ENCODE peak calls at places on chromosome 18, in ten cellular contexts. One of them, this sample, is unnamed.
A peak's percentile ranks its signal among the peaks of the same experiment; 100 is the strongest.

GRCh38 chr18:49944681-49945080 is 131.3 kb upstream of the ACAA2 start:
- DNase-seq in adrenal gland: no peak
- DNase-seq in transverse colon: no peak
- DNase-seq in lung: no peak
- DNase-seq in uterus: no peak
- DNase-seq in breast epithelium: no peak
- DNase-seq in esophagus squamous epithelium: no peak
- DNase-seq in lower lobe of right lung: no peak
- DNase-seq in heart left ventricle: no peak
- DNase-seq in SK-N-SH: no peak
- DNase-seq in this sample: no peak

GRCh38 chr18:67783215-67783946 is 266.9 kb upstream of the DSEL start:
- DNase-seq in adrenal gland: no peak
- DNase-seq in transverse colon: no peak
- DNase-seq in lung: no peak
- DNase-seq in uterus: no peak
- DNase-seq in breast epithelium: no peak
- DNase-seq in esophagus squamous epithelium: no peak
- DNase-seq in lower lobe of right lung: no peak
- DNase-seq in heart left ventricle: no peak
- DNase-seq in SK-N-SH: no peak
- DNase-seq in this sample: no peak

GRCh38 chr18:24491882-24492281 is 31.4 kb downstream of the HRH4 start:
- DNase-seq in adrenal gland: no peak
- DNase-seq in transverse colon: peak; percentile 14
- DNase-seq in lung: no peak
- DNase-seq in uterus: no peak
- DNase-seq in breast epithelium: no peak
- DNase-seq in esophagus squamous epithelium: no peak
- DNase-seq in lower lobe of right lung: no peak
- DNase-seq in heart left ventricle: no peak
- DNase-seq in SK-N-SH: no peak
- DNase-seq in this sample: no peak

GRCh38 chr18:50126466-50126865 is 68.5 kb downstream of the MYO5B start:
- DNase-seq in adrenal gland: no peak
- DNase-seq in transverse colon: no peak
- DNase-seq in lung: no peak
- DNase-seq in uterus: no peak
- DNase-seq in breast epithelium: no peak
- DNase-seq in esophagus squamous epithelium: no peak
- DNase-seq in lower lobe of right lung: no peak
- DNase-seq in heart left ventricle: no peak
- DNase-seq in SK-N-SH: no peak
- DNase-seq in this sample: no peak

GRCh38 chr18:70329076-70329475 is 40.2 kb downstream of the SOCS6 start:
- DNase-seq in adrenal gland: no peak
- DNase-seq in transverse colon: no peak
- DNase-seq in lung: no peak
- DNase-seq in uterus: no peak
- DNase-seq in breast epithelium: no peak
- DNase-seq in esophagus squamous epithelium: no peak
- DNase-seq in lower lobe of right lung: no peak
- DNase-seq in heart left ventricle: no peak
- DNase-seq in SK-N-SH: no peak
- DNase-seq in this sample: no peak

GRCh38 chr18:32040936-32041335 is 22.3 kb downstream of the RNF125 start:
- DNase-seq in adrenal gland: no peak
- DNase-seq in transverse colon: peak; percentile 32
- DNase-seq in lung: no peak
- DNase-seq in uterus: no peak
- DNase-seq in breast epithelium: no peak
- DNase-seq in esophagus squamous epithelium: no peak
- DNase-seq in lower lobe of right lung: no peak
- DNase-seq in heart left ventricle: no peak
- DNase-seq in SK-N-SH: no peak
- DNase-seq in this sample: peak; percentile 51

GRCh38 chr18:58776084-58776483 is 88.6 kb upstream of the ZNF532 start:
- DNase-seq in adrenal gland: no peak
- DNase-seq in transverse colon: no peak
- DNase-seq in lung: no peak
- DNase-seq in uterus: no peak
- DNase-seq in breast epithelium: no peak
- DNase-seq in esophagus squamous epithelium: no peak
- DNase-seq in lower lobe of right lung: no peak
- DNase-seq in heart left ventricle: no peak
- DNase-seq in SK-N-SH: no peak
- DNase-seq in this sample: no peak

GRCh38 chr18:55462652-55463051 is 125.3 kb downstream of the TCF4 start:
- DNase-seq in adrenal gland: no peak
- DNase-seq in transverse colon: no peak
- DNase-seq in lung: no peak
- DNase-seq in uterus: no peak
- DNase-seq in breast epithelium: no peak
- DNase-seq in esophagus squamous epithelium: no peak
- DNase-seq in lower lobe of right lung: no peak
- DNase-seq in heart left ventricle: no peak
- DNase-seq in SK-N-SH: no peak
- DNase-seq in this sample: no peak

GRCh38 chr18:27728659-27729058 is 448.3 kb downstream of the CDH2 start:
- DNase-seq in adrenal gland: no peak
- DNase-seq in transverse colon: no peak
- DNase-seq in lung: no peak
- DNase-seq in uterus: no peak
- DNase-seq in breast epithelium: no peak
- DNase-seq in esophagus squamous epithelium: no peak
- DNase-seq in lower lobe of right lung: no peak
- DNase-seq in heart left ventricle: no peak
- DNase-seq in SK-N-SH: no peak
- DNase-seq in this sample: no peak

GRCh38 chr18:48405971-48406370 is 3.2 kb downstream of the ZBTB7C start:
- DNase-seq in adrenal gland: no peak
- DNase-seq in transverse colon: no peak
- DNase-seq in lung: no peak
- DNase-seq in uterus: no peak
- DNase-seq in breast epithelium: no peak
- DNase-seq in esophagus squamous epithelium: no peak
- DNase-seq in lower lobe of right lung: no peak
- DNase-seq in heart left ventricle: no peak
- DNase-seq in SK-N-SH: no peak
- DNase-seq in this sample: no peak

GRCh38 chr18:68263481-68263880 is 451.4 kb downstream of the TMX3 start:
- DNase-seq in adrenal gland: no peak
- DNase-seq in transverse colon: no peak
- DNase-seq in lung: no peak
- DNase-seq in uterus: no peak
- DNase-seq in breast epithelium: no peak
- DNase-seq in esophagus squamous epithelium: no peak
- DNase-seq in lower lobe of right lung: no peak
- DNase-seq in heart left ventricle: no peak
- DNase-seq in SK-N-SH: no peak
- DNase-seq in this sample: no peak

GRCh38 chr18:55713707-55714106 is 125.7 kb upstream of the TCF4 start:
- DNase-seq in adrenal gland: no peak
- DNase-seq in transverse colon: no peak
- DNase-seq in lung: no peak
- DNase-seq in uterus: no peak
- DNase-seq in breast epithelium: no peak
- DNase-seq in esophagus squamous epithelium: no peak
- DNase-seq in lower lobe of right lung: no peak
- DNase-seq in heart left ventricle: no peak
- DNase-seq in SK-N-SH: no peak
- DNase-seq in this sample: no peak

GRCh38 chr18:35491689-35492077 is 6.1 kb downstream of the INO80C start:
- DNase-seq in adrenal gland: no peak
- DNase-seq in transverse colon: no peak
- DNase-seq in lung: no peak
- DNase-seq in uterus: no peak
- DNase-seq in breast epithelium: no peak
- DNase-seq in esophagus squamous epithelium: no peak
- DNase-seq in lower lobe of right lung: no peak
- DNase-seq in heart left ventricle: no peak
- DNase-seq in SK-N-SH: no peak
- DNase-seq in this sample: no peak

GRCh38 chr18:80191264-80191663 is 56.0 kb downstream of the PARD6G start:
- DNase-seq in adrenal gland: no peak
- DNase-seq in transverse colon: no peak
- DNase-seq in lung: no peak
- DNase-seq in uterus: no peak
- DNase-seq in breast epithelium: no peak
- DNase-seq in esophagus squamous epithelium: no peak
- DNase-seq in lower lobe of right lung: no peak
- DNase-seq in heart left ventricle: no peak
- DNase-seq in SK-N-SH: no peak
- DNase-seq in this sample: no peak

GRCh38 chr18:68769423-68769822 is 28.5 kb upstream of the CCDC102B start:
- DNase-seq in adrenal gland: no peak
- DNase-seq in transverse colon: no peak
- DNase-seq in lung: peak; percentile 30
- DNase-seq in uterus: peak; percentile 55
- DNase-seq in breast epithelium: peak; percentile 31
- DNase-seq in esophagus squamous epithelium: no peak
- DNase-seq in lower lobe of right lung: no peak
- DNase-seq in heart left ventricle: no peak
- DNase-seq in SK-N-SH: no peak
- DNase-seq in this sample: no peak

GRCh38 chr18:21702602-21703001 is 2.0 kb downstream of the ABHD3 start:
- DNase-seq in adrenal gland: no peak
- DNase-seq in transverse colon: no peak
- DNase-seq in lung: no peak
- DNase-seq in uterus: no peak
- DNase-seq in breast epithelium: no peak
- DNase-seq in esophagus squamous epithelium: no peak
- DNase-seq in lower lobe of right lung: no peak
- DNase-seq in heart left ventricle: no peak
- DNase-seq in SK-N-SH: no peak
- DNase-seq in this sample: no peak
- H3K4me3 ChIP-seq in adrenal gland: no peak overlapping the region
- H3K4me3 ChIP-seq in transverse colon: no peak overlapping the region
- H3K4me3 ChIP-seq in lung: no peak overlapping the region
- H3K4me3 ChIP-seq in uterus: no peak overlapping the region
- H3K4me3 ChIP-seq in breast epithelium: no peak overlapping the region
- H3K4me3 ChIP-seq in esophagus squamous epithelium: no peak overlapping the region
- H3K4me3 ChIP-seq in lower lobe of right lung: peak overlapping the region; percentile 93
- H3K4me3 ChIP-seq in heart left ventricle: peak overlapping the region; percentile 92
- H3K4me3 ChIP-seq in SK-N-SH: no peak overlapping the region
- H3K4me3 ChIP-seq in this sample: no peak overlapping the region

DNA sequence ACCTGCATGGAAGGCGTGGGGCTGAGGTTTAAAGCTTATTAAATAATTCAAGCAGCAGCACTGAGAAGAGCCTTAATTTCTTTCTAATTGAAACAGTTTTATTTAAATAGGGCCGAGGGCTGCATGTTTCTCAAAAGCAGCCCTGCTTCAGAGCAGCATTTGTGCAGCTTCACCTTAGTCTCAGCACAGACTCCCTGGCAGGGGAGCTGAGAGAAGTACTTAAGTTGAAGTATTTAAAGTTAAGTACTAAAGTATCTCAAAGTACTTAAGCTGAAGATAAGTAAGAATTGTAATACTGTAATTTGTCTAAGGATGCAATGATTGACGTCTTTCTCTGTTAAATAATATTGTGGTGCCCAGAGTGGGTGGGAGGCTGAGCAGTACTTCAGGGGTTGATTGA is 31.4 kb downstream of the IMPA2 start:
- DNase-seq in adrenal gland: no peak
- DNase-seq in transverse colon: no peak
- DNase-seq in lung: no peak
- DNase-seq in uterus: no peak
- DNase-seq in breast epithelium: no peak
- DNase-seq in esophagus squamous epithelium: no peak
- DNase-seq in lower lobe of right lung: peak; percentile 36
- DNase-seq in heart left ventricle: no peak
- DNase-seq in SK-N-SH: no peak
- DNase-seq in this sample: no peak
- H3K36me3 ChIP-seq in adrenal gland: peaks cover 4% of the 10 kb centered on the region
- H3K36me3 ChIP-seq in transverse colon: peaks cover 5% of the 10 kb centered on the region
- H3K36me3 ChIP-seq in lung: no peaks in the 10 kb centered on the region
- H3K36me3 ChIP-seq in uterus: no peaks in the 10 kb centered on the region
- H3K36me3 ChIP-seq in breast epithelium: no peaks in the 10 kb centered on the region
- H3K36me3 ChIP-seq in esophagus squamous epithelium: peaks cover 23% of the 10 kb centered on the region
- H3K36me3 ChIP-seq in lower lobe of right lung: peaks cover 34% of the 10 kb centered on the region
- H3K36me3 ChIP-seq in heart left ventricle: no peaks in the 10 kb centered on the region
- H3K36me3 ChIP-seq in SK-N-SH: no peaks in the 10 kb centered on the region
- H3K36me3 ChIP-seq in this sample: no peaks in the 10 kb centered on the region

DNA sequence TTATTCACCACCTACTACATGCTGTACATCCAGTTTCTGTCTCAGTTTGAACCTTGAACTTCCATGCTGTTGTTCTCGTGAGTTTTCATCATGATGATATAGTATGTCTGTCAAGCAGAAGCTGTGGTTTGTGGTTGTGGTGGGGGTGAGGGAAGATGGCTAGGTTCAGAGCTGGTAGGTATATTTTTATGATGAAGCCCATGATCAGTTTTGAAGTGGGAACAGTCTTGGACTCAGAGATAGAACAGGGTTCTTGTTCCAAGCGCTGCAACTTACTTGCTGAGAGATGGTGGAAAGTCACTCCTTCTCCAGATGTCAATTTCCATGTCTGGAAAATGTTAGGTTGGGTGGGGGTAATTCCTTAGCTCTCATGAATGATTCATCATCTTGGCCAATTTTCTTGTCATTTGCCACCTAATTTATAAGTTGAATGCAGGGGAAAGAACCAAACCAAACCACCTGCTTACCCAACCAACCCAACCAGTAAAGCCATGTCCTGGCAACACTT is 21.6 kb downstream of the PMAIP1 start:
- DNase-seq in adrenal gland: no peak
- DNase-seq in transverse colon: no peak
- DNase-seq in lung: no peak
- DNase-seq in uterus: no peak
- DNase-seq in breast epithelium: no peak
- DNase-seq in esophagus squamous epithelium: no peak
- DNase-seq in lower lobe of right lung: no peak
- DNase-seq in heart left ventricle: no peak
- DNase-seq in SK-N-SH: no peak
- DNase-seq in this sample: no peak
- H3K4me1 ChIP-seq in adrenal gland: no peaks in the 10 kb centered on the region
- H3K4me1 ChIP-seq in transverse colon: no peaks in the 10 kb centered on the region
- H3K4me1 ChIP-seq in lung: no peaks in the 10 kb centered on the region
- H3K4me1 ChIP-seq in uterus: no peaks in the 10 kb centered on the region
- H3K4me1 ChIP-seq in breast epithelium: no peaks in the 10 kb centered on the region
- H3K4me1 ChIP-seq in esophagus squamous epithelium: peaks cover 42% of the 10 kb centered on the region
- H3K4me1 ChIP-seq in lower lobe of right lung: peaks cover 11% of the 10 kb centered on the region
- H3K4me1 ChIP-seq in heart left ventricle: peaks cover 2% of the 10 kb centered on the region
- H3K4me1 ChIP-seq in SK-N-SH: peaks cover 18% of the 10 kb centered on the region
- H3K4me1 ChIP-seq in this sample: no peaks in the 10 kb centered on the region

DNA sequence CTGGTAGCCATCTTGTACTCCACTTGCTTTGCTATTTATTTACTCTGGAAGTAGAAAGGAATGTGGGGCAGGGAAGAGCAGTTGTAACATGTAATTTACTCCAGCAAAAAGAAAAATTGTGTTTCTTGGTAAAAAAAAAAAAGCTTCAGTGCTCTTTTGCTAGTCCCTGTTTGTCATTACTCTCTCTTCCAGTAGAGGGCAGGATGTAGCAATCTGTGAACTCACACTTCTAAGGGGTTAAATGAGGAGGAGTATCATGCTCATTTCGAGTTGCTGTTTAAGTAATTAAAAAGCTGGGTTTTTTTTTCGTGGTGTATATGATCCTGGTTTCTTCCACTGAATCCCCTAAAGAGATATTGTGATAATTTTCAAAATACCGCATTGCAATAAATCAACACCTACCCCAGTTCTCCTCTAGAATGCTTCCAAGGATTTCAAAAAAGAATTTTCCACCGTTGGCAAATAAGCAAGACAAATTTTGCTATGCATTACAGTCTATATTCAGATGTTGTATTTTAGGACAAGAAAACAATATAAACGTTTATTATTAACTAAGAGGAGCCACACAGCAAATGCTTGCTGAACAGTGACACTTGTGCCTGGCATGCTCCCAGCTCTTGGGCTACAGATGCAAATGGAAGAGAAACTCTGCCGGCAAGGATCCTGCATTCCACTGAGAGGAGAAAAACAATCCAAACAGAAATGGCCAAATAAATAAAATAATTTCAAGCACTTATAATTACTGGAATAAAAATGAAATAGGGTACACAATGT is 261.6 kb downstream of the ASXL3 start:
- DNase-seq in adrenal gland: no peak
- DNase-seq in transverse colon: peak; percentile 44
- DNase-seq in lung: no peak
- DNase-seq in uterus: no peak
- DNase-seq in breast epithelium: no peak
- DNase-seq in esophagus squamous epithelium: no peak
- DNase-seq in lower lobe of right lung: no peak
- DNase-seq in heart left ventricle: no peak
- DNase-seq in SK-N-SH: peak; percentile 46
- DNase-seq in this sample: no peak
- H3K4me3 ChIP-seq in adrenal gland: no peak overlapping the region
- H3K4me3 ChIP-seq in transverse colon: no peak overlapping the region
- H3K4me3 ChIP-seq in lung: no peak overlapping the region
- H3K4me3 ChIP-seq in uterus: no peak overlapping the region
- H3K4me3 ChIP-seq in breast epithelium: no peak overlapping the region
- H3K4me3 ChIP-seq in esophagus squamous epithelium: no peak overlapping the region
- H3K4me3 ChIP-seq in lower lobe of right lung: no peak overlapping the region
- H3K4me3 ChIP-seq in heart left ventricle: no peak overlapping the region
- H3K4me3 ChIP-seq in SK-N-SH: no peak overlapping the region
- H3K4me3 ChIP-seq in this sample: no peak overlapping the region